ENCODE peak calls at places on chromosomes 12 and 14, in seven cellular contexts. O is CD8-positive, alpha-beta T cell; D is lower lobe of right lung; F is small intestine; J is A549; K is hepatocyte; G is coronary artery. M is an unnamed sample.

GRCh38 chr14:69299286-69300035 is 39.5 kb downstream of the GALNT16 start:
- DNase-seq in F (no peak), D (no peak), O (no peak), G (no peak), K (no peak), J (no peak), M (no peak)

GRCh38 chr12:40248585-40249297 is 23.9 kb downstream of the LRRK2 start:
- DNase-seq in D (no peak), G (no peak), K (no peak), O (no peak), J (no peak), F (no peak), M (no peak)

GRCh38 chr14:55864890-55865655 is 253.1 kb upstream of the PELI2 start:
- DNase-seq in F (no peak), D (no peak), K (no peak), G (no peak), O (no peak), J (no peak), M (no peak)

GRCh38 chr12:109608796-109609195 is 35.2 kb downstream of the MVK start:
- DNase-seq in G (no peak), K (no peak), J (no peak), O (no peak), F (no peak), D (no peak), M (no peak)

GRCh38 chr12:52214421-52214802 is 18.6 kb upstream of the KRT7 start:
- DNase-seq in G (no peak), J (no peak), K (no peak), O (no peak), F (no peak), D (peak; percentile 41), M (no peak)

GRCh38 chr14:48957486-48957885 is 628.7 kb downstream of the RPS29 start:
- DNase-seq in G (no peak), J (no peak), O (no peak), F (no peak), D (no peak), K (no peak), M (no peak)

GRCh38 chr14:24162083-24162482 is 1.0 kb downstream of the IRF9 start:
- DNase-seq in G (peak; percentile 65), O (no peak), K (no peak), D (peak; percentile 28), J (no peak), F (no peak), M (no peak)

GRCh38 chr12:108966378-108967151 is 54.3 kb downstream of the SVOP start:
- DNase-seq in K (no peak), D (no peak), G (no peak), F (no peak), O (no peak), J (no peak), M (no peak)

GRCh38 chr12:4268549-4269181 is 4.9 kb upstream of the CCND2 start:
- DNase-seq in G (no peak), O (no peak), D (no peak), F (peak; percentile 57), J (no peak), K (no peak), M (no peak)

GRCh38 chr12:119208626-119209061 is 29.9 kb downstream of the HSPB8 start:
- DNase-seq in O (no peak), G (peak; percentile 90), D (peak; percentile 59), J (no peak), F (no peak), K (peak; percentile 84), M (no peak)

GRCh38 chr14:106665814-106666213 is 1139.4 kb downstream of the TMEM121 start:
- DNase-seq in F (no peak), J (no peak), D (no peak), K (no peak), G (no peak), O (no peak), M (no peak)

GRCh38 chr12:114369088-114369487 is 36.9 kb downstream of the TBX5 start:
- DNase-seq in G (no peak), K (no peak), J (no peak), O (no peak), F (no peak), D (no peak), M (no peak)

GRCh38 chr12:91432079-91432478 is 249.5 kb upstream of the DCN start:
- DNase-seq in G (no peak), O (no peak), F (no peak), J (no peak), K (no peak), D (no peak), M (peak; percentile 34)

GRCh38 chr12:9711664-9712063 is 21.2 kb downstream of the CLECL1 start:
- DNase-seq in F (no peak), O (no peak), K (no peak), D (no peak), G (no peak), J (no peak), M (no peak)

GRCh38 chr14:101178184-101179072 is 274.9 kb upstream of the RTL1 start:
- DNase-seq in K (no peak), J (no peak), F (no peak), D (no peak), G (peak; percentile 70), O (no peak), M (no peak)

GRCh38 chr12:70853326-70853725 is 67.2 kb downstream of the PTPRR start:
- DNase-seq in O (no peak), F (no peak), K (peak; percentile 35), J (no peak), G (no peak), D (no peak), M (no peak)
- H3K27ac ChIP-seq in O (no peak overlapping the region), F (no peak overlapping the region), K (no peak overlapping the region), J (no peak overlapping the region), G (peak overlapping the region; percentile 34), D (no peak overlapping the region), M (no peak overlapping the region)

GRCh38 chr12:110737532-110737931 is 5.2 kb downstream of the PPP1CC start:
- DNase-seq in O (no peak), F (no peak), D (no peak), K (no peak), G (no peak), J (no peak), M (no peak)

GRCh38 chr12:110741795-110742717 is 635 bp downstream of the PPP1CC start:
- DNase-seq in J (no peak), G (peak; percentile 76), F (peak; percentile 59), K (peak; percentile 64), O (no peak), D (peak; percentile 56), M (peak; percentile 43)

GRCh38 chr12:110741371-110741770 is 1.3 kb downstream of the PPP1CC start:
- DNase-seq in F (peak; percentile 63), O (no peak), J (no peak), D (no peak), K (no peak), G (no peak), M (no peak)

GRCh38 chr12:110739488-110739887 is 3.2 kb downstream of the PPP1CC start:
- DNase-seq in K (no peak), J (no peak), G (no peak), O (no peak), F (peak; percentile 33), D (no peak), M (no peak)

GRCh38 chr12:110739894-110740293 is 2.8 kb downstream of the PPP1CC start:
- DNase-seq in D (no peak), F (no peak), K (no peak), O (no peak), G (no peak), J (no peak), M (no peak)
- H3K4me3 ChIP-seq in D (peak overlapping the region; percentile 100), F (peak overlapping the region; percentile 55), K (no peak overlapping the region), O (peak overlapping the region; percentile 33), G (peak overlapping the region; percentile 30), J (peak overlapping the region; percentile 98), M (no peak overlapping the region)

GRCh38 chr12:107368586-107368985 is 275.2 kb upstream of the CRY1 start:
- DNase-seq in J (no peak), O (no peak), F (no peak), G (no peak), K (no peak), D (no peak), M (no peak)

GRCh38 chr12:107369679-107370078 is 276.3 kb upstream of the CRY1 start:
- DNase-seq in F (peak; percentile 40), D (no peak), K (no peak), J (no peak), G (no peak), O (no peak), M (no peak)

GRCh38 chr12:107366322-107366721 is 273.0 kb upstream of the CRY1 start:
- DNase-seq in K (no peak), D (no peak), J (no peak), G (no peak), O (no peak), F (no peak), M (no peak)

GRCh38 chr12:107372229-107372658 is 278.9 kb upstream of the CRY1 start:
- DNase-seq in G (no peak), O (peak; percentile 7), D (no peak), K (no peak), J (no peak), F (peak; percentile 22), M (no peak)

GRCh38 chr12:107369006-107369405 is 275.7 kb upstream of the CRY1 start:
- DNase-seq in F (no peak), O (no peak), D (no peak), K (no peak), J (no peak), G (no peak), M (no peak)
- H3K27ac ChIP-seq in F (no peak overlapping the region), O (peak overlapping the region; percentile 2), D (no peak overlapping the region), K (no peak overlapping the region), J (no peak overlapping the region), G (no peak overlapping the region), M (no peak overlapping the region)

GRCh38 chr14:92534863-92535654 is 21.5 kb downstream of the RIN3 start:
- DNase-seq in G (no peak), K (no peak), O (no peak), D (no peak), F (peak; percentile 71), J (no peak), M (peak; percentile 87)
- H3K4me3 ChIP-seq in G (no peak overlapping the region), K (no peak overlapping the region), O (peak overlapping the region; percentile 22), D (no peak overlapping the region), F (no peak overlapping the region), J (no peak overlapping the region), M (no peak overlapping the region)